ENCODE peak calls at places on chromosomes 12 and 14, in four cellular contexts. One of them, this sample, is unnamed.

GRCh38 chr14:77302926-77303325 is 17.8 kb downstream of the POMT2 start:
- DNase-seq in activated CD4-positive, alpha-beta T cell treated with anti-CD3 and anti-CD28 coated beads, Interleukin-2, amount 50 U/mL, for 24 hours: no peak
- DNase-seq in T-helper 2 cell: no peak
- DNase-seq in left colon: no peak
- DNase-seq in this sample: no peak

GRCh38 chr12:50258167-50258551 is 25.2 kb downstream of the LIMA1 start:
- DNase-seq in activated CD4-positive, alpha-beta T cell treated with anti-CD3 and anti-CD28 coated beads, Interleukin-2, amount 50 U/mL, for 24 hours: no peak
- DNase-seq in T-helper 2 cell: no peak
- DNase-seq in left colon: no peak
- DNase-seq in this sample: no peak

GRCh38 chr14:70808402-70809237 is 693 bp downstream of the MAP3K9 start:
- DNase-seq in activated CD4-positive, alpha-beta T cell treated with anti-CD3 and anti-CD28 coated beads, Interleukin-2, amount 50 U/mL, for 24 hours: no peak
- DNase-seq in T-helper 2 cell: peak
- DNase-seq in left colon: peak
- DNase-seq in this sample: peak

GRCh38 chr12:60494249-60494648 is 898.4 kb downstream of the SLC16A7 start:
- DNase-seq in activated CD4-positive, alpha-beta T cell treated with anti-CD3 and anti-CD28 coated beads, Interleukin-2, amount 50 U/mL, for 24 hours: no peak
- DNase-seq in T-helper 2 cell: no peak
- DNase-seq in left colon: no peak
- DNase-seq in this sample: no peak

GRCh38 chr14:24058951-24059475 is 7.2 kb downstream of the CARMIL3 start:
- DNase-seq in activated CD4-positive, alpha-beta T cell treated with anti-CD3 and anti-CD28 coated beads, Interleukin-2, amount 50 U/mL, for 24 hours: no peak
- DNase-seq in T-helper 2 cell: no peak
- DNase-seq in left colon: peak
- DNase-seq in this sample: no peak

GRCh38 chr12:1739368-1739767 is 48.5 kb downstream of the ADIPOR2 start:
- DNase-seq in activated CD4-positive, alpha-beta T cell treated with anti-CD3 and anti-CD28 coated beads, Interleukin-2, amount 50 U/mL, for 24 hours: no peak
- DNase-seq in T-helper 2 cell: no peak
- DNase-seq in left colon: no peak
- DNase-seq in this sample: no peak

GRCh38 chr12:79444089-79444488 is 246.7 kb downstream of the PAWR start:
- DNase-seq in activated CD4-positive, alpha-beta T cell treated with anti-CD3 and anti-CD28 coated beads, Interleukin-2, amount 50 U/mL, for 24 hours: no peak
- DNase-seq in T-helper 2 cell: no peak
- DNase-seq in left colon: no peak
- DNase-seq in this sample: no peak

GRCh38 chr14:103550451-103551337 is 11.8 kb downstream of the BAG5 start:
- DNase-seq in activated CD4-positive, alpha-beta T cell treated with anti-CD3 and anti-CD28 coated beads, Interleukin-2, amount 50 U/mL, for 24 hours: no peak
- DNase-seq in T-helper 2 cell: no peak
- DNase-seq in left colon: peak
- DNase-seq in this sample: peak

GRCh38 chr12:3041558-3042164 is 35.5 kb upstream of the TSPAN9 start:
- DNase-seq in activated CD4-positive, alpha-beta T cell treated with anti-CD3 and anti-CD28 coated beads, Interleukin-2, amount 50 U/mL, for 24 hours: peak
- DNase-seq in T-helper 2 cell: no peak
- DNase-seq in left colon: peak
- DNase-seq in this sample: no peak

GRCh38 chr14:91689608-91690007 is 42.3 kb downstream of the CATSPERB start:
- DNase-seq in activated CD4-positive, alpha-beta T cell treated with anti-CD3 and anti-CD28 coated beads, Interleukin-2, amount 50 U/mL, for 24 hours: no peak
- DNase-seq in T-helper 2 cell: no peak
- DNase-seq in left colon: no peak
- DNase-seq in this sample: no peak